ENCODE peak calls at places on chromosome 11, in ten cellular contexts. H, Y, C, G, L, K, B, S, R and N are unnamed samples.

GRCh38 chr11:2325719-2326118 is 23.9 kb downstream of the TSPAN32 start:
- DNase-seq in H (no peak), Y (no peak), C (peak; percentile 1), G (no peak), L (peak; percentile 64), K (peak; percentile 91), B (peak; percentile 60), S (peak; percentile 83), R (peak; percentile 89), N (no peak)

GRCh38 chr11:26467506-26467905 is 104.6 kb downstream of the MUC15 start:
- DNase-seq in H (no peak), Y (no peak), C (no peak), G (no peak), L (no peak), K (no peak), B (no peak), S (no peak), R (no peak), N (no peak)

GRCh38 chr11:117928818-117929567 is at the start of gene TMPRSS13:
- DNase-seq in H (no peak), Y (no peak), C (no peak), G (peak; percentile 27), L (no peak), K (no peak), B (peak; percentile 80), S (peak; percentile 74), R (peak; percentile 78), N (peak; percentile 76)

GRCh38 chr11:14411818-14412217 is 52.8 kb upstream of the RRAS2 start:
- DNase-seq in H (no peak), Y (no peak), C (no peak), G (no peak), L (no peak), K (peak; percentile 35), B (no peak), S (no peak), R (no peak), N (no peak)

GRCh38 chr11:1998290-1998689 is 648 bp upstream of the H19 start:
- DNase-seq in H (no peak), Y (no peak), C (no peak), G (no peak), L (no peak), K (no peak), B (no peak), S (no peak), R (no peak), N (no peak)

GRCh38 chr11:73521621-73522020 is 76.3 kb downstream of the FAM168A start:
- DNase-seq in H (no peak), Y (peak; percentile 68), C (no peak), G (no peak), L (no peak), K (no peak), B (no peak), S (no peak), R (no peak), N (no peak)

GRCh38 chr11:88292156-88292844 is 45.2 kb downstream of the CTSC start:
- DNase-seq in H (no peak), Y (peak; percentile 2), C (no peak), G (peak; percentile 58), L (no peak), K (peak; percentile 65), B (no peak), S (peak; percentile 75), R (no peak), N (no peak)

GRCh38 chr11:61571869-61572268 is 9.0 kb downstream of the SYT7 start:
- DNase-seq in H (no peak), Y (no peak), C (no peak), G (no peak), L (peak; percentile 54), K (no peak), B (no peak), S (no peak), R (no peak), N (no peak)

GRCh38 chr11:8033312-8033715 is 46.2 kb downstream of the EIF3F start:
- DNase-seq in H (peak; percentile 78), Y (peak; percentile 43), C (peak; percentile 85), G (peak; percentile 72), L (peak; percentile 83), K (peak; percentile 83), B (peak; percentile 78), S (peak; percentile 88), R (peak; percentile 66), N (peak; percentile 75)

GRCh38 chr11:122102426-122102825 is 13.6 kb downstream of the BLID start:
- DNase-seq in H (no peak), Y (no peak), C (no peak), G (no peak), L (no peak), K (no peak), B (no peak), S (no peak), R (no peak), N (no peak)

GRCh38 chr11:122103366-122103765 is 12.6 kb downstream of the BLID start:
- DNase-seq in H (no peak), Y (no peak), C (no peak), G (no peak), L (no peak), K (no peak), B (no peak), S (no peak), R (no peak), N (no peak)

GRCh38 chr11:122099345-122100045 is 16.5 kb downstream of the BLID start:
- DNase-seq in H (no peak), Y (no peak), C (no peak), G (no peak), L (no peak), K (no peak), B (no peak), S (no peak), R (peak; percentile 11), N (no peak)

GRCh38 chr11:122100222-122101080 is 15.6 kb downstream of the BLID start:
- DNase-seq in H (no peak), Y (no peak), C (no peak), G (peak; percentile 15), L (peak; percentile 58), K (peak; percentile 71), B (no peak), S (peak; percentile 39), R (peak; percentile 36), N (peak; percentile 33)

DNA sequence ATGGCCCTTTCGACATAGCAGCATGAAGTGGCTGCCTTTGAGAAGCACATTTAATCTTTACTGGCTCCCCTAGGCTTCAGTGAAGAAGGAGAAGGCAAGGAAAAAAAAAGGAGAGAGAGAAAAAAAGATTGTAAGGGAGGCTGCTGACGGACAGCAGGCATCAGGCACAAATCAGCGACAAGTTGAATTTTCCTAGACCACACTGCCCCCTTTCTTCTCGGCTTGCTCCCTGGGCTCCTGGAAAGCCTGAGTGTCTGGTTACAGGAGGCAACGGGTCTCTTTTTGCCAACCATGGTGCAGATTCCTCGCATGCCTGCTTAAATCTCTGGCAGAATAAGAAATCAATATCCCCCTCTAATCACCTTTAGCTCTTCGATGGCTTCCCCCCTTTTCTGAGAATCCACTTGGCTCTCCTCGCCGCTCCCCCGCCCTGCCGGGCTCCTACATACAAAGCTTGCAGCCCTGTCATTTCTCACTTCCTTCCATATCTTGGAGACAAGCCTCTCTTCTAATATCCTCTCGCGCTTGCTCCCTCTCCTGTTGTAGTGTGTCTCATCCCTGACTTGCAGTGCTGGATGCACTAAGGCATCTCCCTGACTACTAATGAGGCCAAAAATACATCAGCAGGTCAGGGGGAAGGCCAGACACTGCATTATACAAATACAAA is 14.3 kb downstream of the BLID start:
- DNase-seq in H (no peak), Y (no peak), C (no peak), G (peak; percentile 28), L (peak; percentile 71), K (peak; percentile 64), B (no peak), S (peak; percentile 55), R (peak; percentile 51), N (peak; percentile 43)
- H3K27me3 ChIP-seq in H (no peaks in the 10 kb centered on the region), Y (no peaks in the 10 kb centered on the region), C (peaks cover 66% of the 10 kb centered on the region), G (peaks cover 42% of the 10 kb centered on the region), L (peaks cover 29% of the 10 kb centered on the region), K (no peaks in the 10 kb centered on the region), B (no peaks in the 10 kb centered on the region), S (no peaks in the 10 kb centered on the region), R (peaks cover 3% of the 10 kb centered on the region), N (peaks cover 6% of the 10 kb centered on the region)

GRCh38 chr11:47478651-47479329 is 29.9 kb upstream of the RAPSN start:
- DNase-seq in H (no peak), Y (no peak), C (no peak), G (no peak), L (no peak), K (no peak), B (no peak), S (no peak), R (no peak), N (no peak)

GRCh38 chr11:47480762-47481161 is 31.8 kb upstream of the RAPSN start:
- DNase-seq in H (no peak), Y (no peak), C (no peak), G (no peak), L (no peak), K (no peak), B (no peak), S (no peak), R (no peak), N (no peak)

GRCh38 chr11:47487421-47487820 is 38.5 kb upstream of the RAPSN start:
- DNase-seq in H (no peak), Y (no peak), C (no peak), G (no peak), L (no peak), K (no peak), B (no peak), S (no peak), R (no peak), N (no peak)

GRCh38 chr11:47485112-47485511 is 36.2 kb upstream of the RAPSN start:
- DNase-seq in H (no peak), Y (no peak), C (no peak), G (no peak), L (no peak), K (no peak), B (no peak), S (no peak), R (no peak), N (peak; percentile 92)

DNA sequence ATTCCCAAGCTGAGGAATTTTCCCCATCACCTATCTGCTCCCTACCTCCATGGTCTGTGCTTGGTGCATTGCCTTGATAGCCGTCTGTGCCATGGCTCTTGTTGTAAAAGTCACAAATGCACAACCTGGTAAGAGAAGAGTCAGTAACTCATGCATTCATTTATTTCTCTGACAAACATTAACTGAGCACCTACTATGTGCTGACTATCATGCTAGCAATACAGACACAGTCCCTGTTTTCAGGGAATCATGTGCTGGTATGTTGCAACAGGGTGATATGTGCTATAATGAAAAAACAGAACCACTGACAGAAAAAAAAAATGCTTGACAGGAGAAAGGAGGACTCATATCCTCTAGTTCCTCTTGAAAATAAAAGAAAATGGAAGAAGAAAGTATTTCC is 34.5 kb upstream of the RAPSN start:
- DNase-seq in H (no peak), Y (no peak), C (no peak), G (no peak), L (no peak), K (no peak), B (no peak), S (no peak), R (no peak), N (no peak)
- TF ChIP-seq POLR2A in H (no peak), Y (no peak), C (no peak), G (no peak), L (no peak), K (no peak), B (no peak), S (no peak), R (no peak), N (no peak)

GRCh38 chr11:31805629-31806185 is 5.4 kb downstream of the PAX6 start:
- DNase-seq in H (no peak), Y (no peak), C (no peak), G (no peak), L (no peak), K (no peak), B (no peak), S (no peak), R (no peak), N (no peak)
- H3K27me3 ChIP-seq in H (peaks cover 17% of the 10 kb centered on the region), Y (no peaks in the 10 kb centered on the region), C (peaks cover 100% of the 10 kb centered on the region), G (peaks cover 100% of the 10 kb centered on the region), L (peaks cover 100% of the 10 kb centered on the region), K (peaks cover 99% of the 10 kb centered on the region), B (peaks cover 7% of the 10 kb centered on the region), S (peaks cover 78% of the 10 kb centered on the region), R (peaks cover 65% of the 10 kb centered on the region), N (peaks cover 83% of the 10 kb centered on the region)

GRCh38 chr11:119168471-119169271 is at the start of gene NLRX1:
- DNase-seq in H (peak; percentile 68), Y (peak; percentile 73), C (peak; percentile 97), G (peak; percentile 90), L (peak; percentile 85), K (peak; percentile 89), B (peak; percentile 88), S (peak; percentile 89), R (peak; percentile 77), N (peak; percentile 92)
- TF ChIP-seq POLR2A in H (peak; percentile 48), Y (peak; percentile 59), C (no peak), G (peak; percentile 86), L (peak; percentile 12), K (peak; percentile 62), B (no peak), S (peak; percentile 80), R (peak; percentile 61), N (peak; percentile 46)